ENCODE peak calls at places on chromosomes 7 and 10, in seven cellular contexts. C, K, L, F, I, T and E are unnamed samples. For H3K27me3, the result is how much of the 10 kb centered on the place peaks cover.

GRCh38 chr7:150788474-150789269 is 11.5 kb downstream of the TMEM176B start:
- DNase-seq in C (peak), K (no peak), L (peak), F (no peak), I (no peak), T (no peak), E (no peak)

GRCh38 chr7:134602921-134603394 is 43.7 kb upstream of the BPGM start:
- DNase-seq in C (peak), K (peak), L (no peak), F (peak), I (no peak), T (no peak), E (peak)

GRCh38 chr7:80027616-80028173 is 106.9 kb upstream of the GNAI1 start:
- DNase-seq in C (no peak), K (no peak), L (no peak), F (no peak), I (no peak), T (no peak), E (peak)

GRCh38 chr10:72272689-72273409 is 875 bp upstream of the DDIT4 start:
- DNase-seq in C (peak), K (peak), L (peak), F (peak), I (peak), T (peak), E (peak)

GRCh38 chr7:101363734-101364374 is 1.2 kb downstream of the COL26A1 start:
- DNase-seq in C (peak), K (peak), L (peak), F (peak), I (peak), T (peak), E (peak)

GRCh38 chr10:92688927-92689662 is 660 bp upstream of the HHEX start:
- DNase-seq in C (peak), K (peak), L (peak), F (peak), I (peak), T (peak), E (no peak)

GRCh38 chr7:89023146-89023545 is 227.6 kb upstream of the TEX47 start:
- DNase-seq in C (no peak), K (no peak), L (no peak), F (no peak), I (no peak), T (no peak), E (no peak)

GRCh38 chr10:63670291-63670898 is 149.2 kb downstream of the REEP3 start:
- DNase-seq in C (peak), K (no peak), L (no peak), F (no peak), I (no peak), T (no peak), E (no peak)

GRCh38 chr7:17299477-17299991 is 1.1 kb downstream of the AHR start:
- DNase-seq in C (peak), K (peak), L (no peak), F (peak), I (no peak), T (peak), E (peak)

GRCh38 chr7:149552778-149553177 is 55.2 kb upstream of the ZNF746 start:
- DNase-seq in C (no peak), K (no peak), L (no peak), F (no peak), I (no peak), T (no peak), E (no peak)

GRCh38 chr10:3406556-3406955 is 234.0 kb upstream of the PITRM1 start:
- DNase-seq in C (no peak), K (no peak), L (no peak), F (no peak), I (no peak), T (no peak), E (no peak)

GRCh38 chr10:60816624-60817023 is 38.3 kb downstream of the CDK1 start:
- DNase-seq in C (peak), K (peak), L (peak), F (peak), I (no peak), T (peak), E (peak)

GRCh38 chr10:74589226-74589673 is 237.2 kb upstream of the KAT6B start:
- DNase-seq in C (peak), K (peak), L (peak), F (peak), I (peak), T (peak), E (peak)

GRCh38 chr7:115357213-115357999 is 435.5 kb downstream of the MDFIC start:
- DNase-seq in C (peak), K (no peak), L (no peak), F (peak), I (no peak), T (no peak), E (no peak)

GRCh38 chr10:84256510-84257342 is 11.9 kb downstream of the RGR start:
- DNase-seq in C (peak), K (peak), L (peak), F (peak), I (no peak), T (no peak), E (peak)

GRCh38 chr7:91692800-91693199 is 187.7 kb downstream of the MTERF1 start:
- DNase-seq in C (peak), K (no peak), L (no peak), F (peak), I (no peak), T (no peak), E (peak)

GRCh38 chr10:100286051-100287033 is at the start of gene BLOC1S2:
- DNase-seq in C (peak), K (peak), L (peak), F (peak), I (peak), T (peak), E (peak)

GRCh38 chr10:89642193-89642592 is 2.8 kb downstream of the PANK1 start:
- DNase-seq in C (no peak), K (no peak), L (no peak), F (no peak), I (no peak), T (peak), E (no peak)

GRCh38 chr10:10677479-10677878 is 340.2 kb upstream of the CELF2 start:
- DNase-seq in C (peak), K (peak), L (peak), F (peak), I (no peak), T (peak), E (peak)

GRCh38 chr7:122488241-122488640 is 183.7 kb upstream of the FEZF1 start:
- DNase-seq in C (no peak), K (no peak), L (no peak), F (no peak), I (no peak), T (peak), E (no peak)

GRCh38 chr10:6875229-6875544 is 295.1 kb upstream of the PRKCQ start:
- DNase-seq in C (no peak), K (no peak), L (no peak), F (no peak), I (no peak), T (no peak), E (no peak)
- H3K27me3 ChIP-seq in C (half or more), K (under half), L (under half), F (under half), I (under half), T (under half), E (under half)

DNA sequence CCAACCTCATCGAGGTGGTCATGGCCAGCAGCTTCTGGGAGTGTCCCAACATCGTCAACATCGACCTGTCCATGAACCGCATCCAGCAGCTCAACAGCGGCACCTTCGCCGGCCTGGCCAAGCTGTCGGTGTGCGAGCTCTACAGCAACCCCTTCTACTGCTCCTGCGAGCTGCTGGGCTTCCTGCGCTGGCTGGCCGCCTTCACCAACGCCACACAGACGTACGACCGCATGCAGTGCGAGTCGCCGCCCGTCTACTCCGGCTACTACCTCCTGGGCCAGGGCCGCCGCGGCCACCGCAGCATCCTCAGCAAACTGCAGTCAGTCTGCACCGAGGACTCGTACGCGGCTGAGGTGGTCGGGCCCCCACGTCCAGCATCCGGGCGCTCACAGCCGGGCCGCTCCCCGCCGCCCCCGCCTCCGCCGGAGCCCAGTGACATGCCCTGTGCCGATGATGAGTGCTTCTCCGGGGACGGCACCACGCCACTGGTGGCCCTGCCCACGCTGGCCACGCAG is 75.0 kb downstream of the ELFN1 start:
- DNase-seq in C (no peak), K (no peak), L (no peak), F (no peak), I (no peak), T (no peak), E (no peak)
- H3K27me3 ChIP-seq in C (under half), K (under half), L (under half), F (under half), I (under half), T (under half), E (under half)

DNA sequence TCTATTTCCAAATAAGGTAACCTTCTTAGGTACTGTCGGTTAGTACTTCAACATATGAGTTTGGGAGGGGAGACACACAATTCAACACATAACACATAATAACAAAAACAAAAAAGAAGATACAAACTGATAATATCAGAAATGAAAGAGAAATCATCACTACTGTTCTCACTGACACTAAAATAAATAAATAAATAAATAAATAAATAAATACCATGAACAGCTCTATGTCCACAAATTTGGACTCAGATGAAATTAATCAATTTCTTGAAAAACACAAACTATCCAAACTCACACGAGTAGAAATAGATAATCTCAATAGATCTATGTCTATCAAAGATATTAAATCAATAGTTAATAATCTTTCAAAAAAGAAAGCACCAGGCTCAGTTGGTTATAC is 24.5 kb upstream of the SAMD9L start:
- DNase-seq in C (no peak), K (no peak), L (no peak), F (no peak), I (no peak), T (no peak), E (no peak)
- H3K27me3 ChIP-seq in C (under half), K (under half), L (under half), F (under half), I (under half), T (under half), E (under half)

GRCh38 chr7:155803418-155804376 is 8.6 kb downstream of the SHH start:
- DNase-seq in C (peak), K (peak), L (peak), F (no peak), I (no peak), T (peak), E (peak)

GRCh38 chr7:155800301-155800700 is 12.0 kb downstream of the SHH start:
- DNase-seq in C (no peak), K (no peak), L (no peak), F (no peak), I (no peak), T (no peak), E (no peak)

GRCh38 chr7:155800741-155801267 is 11.5 kb downstream of the SHH start:
- DNase-seq in C (no peak), K (no peak), L (no peak), F (no peak), I (no peak), T (no peak), E (no peak)

GRCh38 chr7:155802906-155803417 is 9.3 kb downstream of the SHH start:
- DNase-seq in C (no peak), K (no peak), L (no peak), F (no peak), I (no peak), T (no peak), E (no peak)

GRCh38 chr7:155802291-155802690 is 10.0 kb downstream of the SHH start:
- DNase-seq in C (no peak), K (no peak), L (no peak), F (no peak), I (no peak), T (no peak), E (no peak)
- H3K27me3 ChIP-seq in C (half or more), K (under half), L (under half), F (under half), I (under half), T (under half), E (under half)

DNA sequence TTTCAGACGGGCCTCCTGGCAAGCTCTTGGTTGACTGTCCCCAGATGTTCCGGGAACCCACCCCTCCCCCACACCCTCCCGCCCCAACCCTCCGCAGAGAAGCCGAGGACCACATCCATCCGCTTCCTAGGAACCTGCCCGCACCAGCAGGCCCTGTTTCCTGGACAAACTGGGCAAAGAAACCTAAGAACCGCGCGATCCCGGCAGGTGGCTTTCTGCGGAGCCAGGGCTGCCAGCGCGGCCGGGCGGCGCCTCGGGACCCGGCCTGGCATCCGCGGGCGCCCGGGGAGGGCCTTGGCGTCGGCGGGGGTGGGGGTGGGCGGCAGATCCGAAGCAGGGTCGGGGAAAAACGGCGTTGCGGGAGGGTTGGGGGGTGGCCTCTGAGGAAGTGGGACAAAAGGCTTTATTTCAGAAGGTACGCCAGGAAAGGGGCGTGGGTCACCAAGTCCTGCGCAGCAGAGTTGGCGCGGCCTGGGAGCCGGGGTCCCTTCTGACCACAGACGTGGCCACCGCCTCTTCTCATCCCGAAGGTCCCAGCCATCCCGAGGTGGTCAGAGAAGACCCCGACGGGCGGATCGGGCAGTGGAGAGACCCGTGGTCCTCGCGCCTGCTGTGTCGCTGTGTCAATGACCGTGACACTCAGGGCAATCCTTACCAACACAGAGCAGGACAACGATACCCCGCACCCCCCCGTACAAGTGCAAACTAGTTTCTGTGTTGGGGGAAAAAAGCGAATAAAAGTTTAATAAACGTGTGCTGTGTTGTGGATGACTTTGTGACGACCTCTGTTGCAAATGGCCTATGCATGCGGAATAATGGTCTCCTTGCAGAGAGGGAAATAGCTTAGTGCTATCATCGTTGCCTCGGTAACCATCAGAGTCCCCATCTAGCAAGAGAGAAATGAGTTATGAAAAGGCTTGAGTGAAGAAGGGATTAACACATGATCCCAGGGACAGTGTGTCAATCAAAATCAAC is 19.5 kb upstream of the GATA3 start:
- DNase-seq in C (no peak), K (no peak), L (no peak), F (no peak), I (no peak), T (no peak), E (no peak)
- H3K27me3 ChIP-seq in C (half or more), K (half or more), L (under half), F (half or more), I (under half), T (under half), E (half or more)

GRCh38 chr10:9508616-9509015 is 1454.1 kb downstream of the GATA3 start:
- DNase-seq in C (no peak), K (no peak), L (no peak), F (peak), I (no peak), T (no peak), E (no peak)
- H3K27me3 ChIP-seq in C (under half), K (under half), L (under half), F (under half), I (under half), T (under half), E (under half)

DNA sequence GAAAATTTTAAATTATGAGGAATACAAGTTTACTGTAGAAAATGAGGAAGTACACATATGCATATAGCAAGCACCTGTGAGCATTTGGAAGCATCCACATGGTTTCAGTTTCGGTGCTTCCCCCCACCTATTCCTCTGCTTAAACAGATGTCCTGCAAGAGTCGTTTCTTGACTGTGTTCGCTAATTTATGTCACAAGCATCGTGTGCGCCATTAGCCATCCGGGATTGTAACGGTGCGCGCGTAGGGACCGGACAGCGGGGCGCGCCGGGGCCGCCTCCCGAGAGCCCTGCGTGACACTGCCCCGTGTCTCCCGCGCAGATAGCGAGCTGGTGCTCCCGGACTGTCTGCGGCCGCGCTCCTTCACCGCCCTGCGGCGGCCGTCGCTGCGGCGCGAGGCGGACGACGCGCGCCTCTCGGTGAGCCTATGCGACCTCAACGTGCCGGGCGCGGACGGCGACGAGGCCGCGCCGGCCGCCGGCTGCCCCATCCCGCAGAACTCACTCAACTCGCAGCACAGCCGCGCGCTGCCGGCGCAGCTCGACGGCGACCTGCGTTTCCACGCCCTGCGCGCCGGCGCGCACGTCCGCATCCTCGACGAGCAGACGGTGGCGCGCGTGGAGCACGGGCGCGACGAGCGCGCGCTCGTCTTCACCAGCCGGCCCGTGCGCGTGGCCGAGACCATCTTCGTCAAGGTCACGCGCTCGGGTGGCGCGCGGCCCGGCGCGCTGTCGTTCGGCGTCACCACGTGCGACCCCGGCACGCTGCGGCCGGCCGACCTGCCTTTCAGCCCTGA is 90.9 kb downstream of the NEURL1 start:
- DNase-seq in C (peak), K (no peak), L (no peak), F (peak), I (no peak), T (no peak), E (no peak)
- H3K27me3 ChIP-seq in C (under half), K (under half), L (under half), F (under half), I (under half), T (under half), E (under half)